ENCODE peak calls at places on chromosomes 11 and 22, in four cellular contexts. One of them, this sample, is unnamed.

GRCh38 chr22:45291061-45291930 is 6.5 kb downstream of the UPK3A start:
- DNase-seq in effector CD4-positive, alpha-beta T cell: no peak
- DNase-seq in amniotic stem cell: no peak
- DNase-seq in naive thymus-derived CD8-positive, alpha-beta T cell: no peak
- DNase-seq in this sample: no peak

GRCh38 chr22:22548349-22548716 is 10.7 kb downstream of the PRAME start:
- DNase-seq in amniotic stem cell: no peak
- DNase-seq in naive thymus-derived CD8-positive, alpha-beta T cell: no peak
- DNase-seq in effector CD4-positive, alpha-beta T cell: no peak
- DNase-seq in this sample: no peak

GRCh38 chr11:101516546-101516945 is 67.3 kb downstream of the TRPC6 start:
- DNase-seq in naive thymus-derived CD8-positive, alpha-beta T cell: no peak
- DNase-seq in amniotic stem cell: no peak
- DNase-seq in effector CD4-positive, alpha-beta T cell: no peak
- DNase-seq in this sample: no peak

GRCh38 chr11:40227730-40228129 is 1231.7 kb downstream of the LRRC4C start:
- DNase-seq in amniotic stem cell: no peak
- DNase-seq in naive thymus-derived CD8-positive, alpha-beta T cell: no peak
- DNase-seq in effector CD4-positive, alpha-beta T cell: no peak
- DNase-seq in this sample: no peak

GRCh38 chr11:123261345-123262106 is 66.5 kb upstream of the CLMP start:
- DNase-seq in amniotic stem cell: peak
- DNase-seq in effector CD4-positive, alpha-beta T cell: peak
- DNase-seq in naive thymus-derived CD8-positive, alpha-beta T cell: peak
- DNase-seq in this sample: peak

GRCh38 chr11:126403039-126403438 is 47.6 kb downstream of the ST3GAL4 start:
- DNase-seq in amniotic stem cell: no peak
- DNase-seq in naive thymus-derived CD8-positive, alpha-beta T cell: no peak
- DNase-seq in effector CD4-positive, alpha-beta T cell: no peak
- DNase-seq in this sample: no peak

GRCh38 chr11:70247042-70247709 is 23.3 kb upstream of the PPFIA1 start:
- DNase-seq in amniotic stem cell: no peak
- DNase-seq in naive thymus-derived CD8-positive, alpha-beta T cell: no peak
- DNase-seq in effector CD4-positive, alpha-beta T cell: no peak
- DNase-seq in this sample: no peak

GRCh38 chr11:65827774-65828156 is 6.0 kb upstream of the SNX32 start:
- DNase-seq in amniotic stem cell: no peak
- DNase-seq in effector CD4-positive, alpha-beta T cell: no peak
- DNase-seq in naive thymus-derived CD8-positive, alpha-beta T cell: no peak
- DNase-seq in this sample: no peak

GRCh38 chr22:43001271-43002197 is 13.4 kb downstream of the PACSIN2 start:
- DNase-seq in naive thymus-derived CD8-positive, alpha-beta T cell: no peak
- DNase-seq in effector CD4-positive, alpha-beta T cell: no peak
- DNase-seq in amniotic stem cell: no peak
- DNase-seq in this sample: no peak

GRCh38 chr11:44083906-44084305 is 11.6 kb upstream of the EXT2 start:
- DNase-seq in amniotic stem cell: no peak
- DNase-seq in naive thymus-derived CD8-positive, alpha-beta T cell: no peak
- DNase-seq in effector CD4-positive, alpha-beta T cell: no peak
- DNase-seq in this sample: no peak

GRCh38 chr11:77130763-77131513 is 2.9 kb downstream of the MYO7A start:
- DNase-seq in effector CD4-positive, alpha-beta T cell: no peak
- DNase-seq in naive thymus-derived CD8-positive, alpha-beta T cell: no peak
- DNase-seq in amniotic stem cell: no peak
- DNase-seq in this sample: no peak

GRCh38 chr11:67053896-67054850 is 2.5 kb upstream of the RHOD start:
- DNase-seq in amniotic stem cell: no peak
- DNase-seq in effector CD4-positive, alpha-beta T cell: no peak
- DNase-seq in naive thymus-derived CD8-positive, alpha-beta T cell: no peak
- DNase-seq in this sample: peak

This sample was measured in Karpas-422.